ENCODE peak calls at places on chromosomes 13 and 19, in six cellular contexts. U is DMS 273 treated with DMSO at 0.1 percent for 48 hours, N is COR-L47, W is astrocyte, Y is tibial nerve, X is EL. L is an unnamed sample.

GRCh38 chr19:55340784-55341147 is 1.1 kb downstream of the KMT5C start:
- DNase-seq in U (no peak), N (peak), W (no peak), Y (no peak), X (no peak), L (no peak)

GRCh38 chr13:75637101-75637774 is 1.1 kb downstream of the LMO7 start:
- DNase-seq in U (no peak), N (no peak), W (no peak), Y (no peak), X (no peak), L (no peak)

GRCh38 chr19:12847159-12848139 is 9.1 kb downstream of the MAST1 start:
- DNase-seq in U (peak), N (peak), W (peak), Y (peak), X (peak), L (peak)

GRCh38 chr13:39225860-39226259 is 187.6 kb downstream of the NHLRC3 start:
- DNase-seq in U (no peak), N (no peak), W (no peak), Y (no peak), X (no peak), L (no peak)

GRCh38 chr13:22696433-22696832 is 484.3 kb upstream of the SGCG start:
- DNase-seq in U (no peak), N (no peak), W (no peak), Y (no peak), X (no peak), L (no peak)

GRCh38 chr13:98509271-98510155 is 67.4 kb downstream of the STK24 start:
- DNase-seq in U (no peak), N (no peak), W (peak), Y (no peak), X (peak), L (peak)

GRCh38 chr19:14370169-14370998 is 10.9 kb upstream of the ADGRE5 start:
- DNase-seq in U (no peak), N (no peak), W (no peak), Y (no peak), X (no peak), L (no peak)

GRCh38 chr19:33000510-33000909 is 28.5 kb downstream of the FAAP24 start:
- DNase-seq in U (no peak), N (no peak), W (no peak), Y (no peak), X (no peak), L (no peak)

GRCh38 chr13:103140001-103140671 is 73.9 kb upstream of the SLC10A2 start:
- DNase-seq in U (no peak), N (peak), W (no peak), Y (no peak), X (no peak), L (no peak)

GRCh38 chr13:110109910-110110309 is 197.0 kb downstream of the COL4A1 start:
- DNase-seq in U (no peak), N (no peak), W (peak), Y (no peak), X (peak), L (peak)

GRCh38 chr13:26186995-26187394 is 35.1 kb downstream of the RNF6 start:
- DNase-seq in U (no peak), N (no peak), W (no peak), Y (no peak), X (peak), L (no peak)

GRCh38 chr19:54448037-54448773 is 794 bp upstream of the LENG8 start:
- DNase-seq in U (peak), N (no peak), W (peak), Y (peak), X (peak), L (peak)

GRCh38 chr19:29084266-29084665 is 128.7 kb downstream of the UQCRFS1 start:
- DNase-seq in U (no peak), N (no peak), W (no peak), Y (no peak), X (peak), L (peak)

GRCh38 chr13:48431431-48431830 is 18.5 kb upstream of the LPAR6 start:
- DNase-seq in U (no peak), N (no peak), W (peak), Y (no peak), X (peak), L (peak)

GRCh38 chr19:20313894-20314293 is 146.9 kb downstream of the ZNF486 start:
- DNase-seq in U (no peak), N (no peak), W (no peak), Y (no peak), X (no peak), L (no peak)

GRCh38 chr19:47113446-47114348 is at the start of gene ZC3H4:
- DNase-seq in U (peak), N (peak), W (peak), Y (peak), X (peak), L (peak)

GRCh38 chr19:19627716-19628498 is at the start of gene LPAR2:
- DNase-seq in U (no peak), N (peak), W (no peak), Y (no peak), X (peak), L (peak)

GRCh38 chr19:15381864-15382263 is 2.3 kb upstream of the AKAP8 start:
- DNase-seq in U (no peak), N (no peak), W (no peak), Y (no peak), X (no peak), L (no peak)

GRCh38 chr19:37304190-37304883 is 66.6 kb upstream of the ZNF527 start:
- DNase-seq in U (no peak), N (no peak), W (no peak), Y (no peak), X (no peak), L (peak)

GRCh38 chr13:23510979-23511735 is 59.1 kb upstream of the TNFRSF19 start:
- DNase-seq in U (peak), N (peak), W (peak), Y (no peak), X (peak), L (peak)

GRCh38 chr13:31767175-31767900 is 28.0 kb downstream of the RXFP2 start:
- DNase-seq in U (no peak), N (no peak), W (peak), Y (no peak), X (peak), L (peak)

GRCh38 chr19:39544201-39544903 is 4.4 kb upstream of the EID2 start:
- DNase-seq in U (no peak), N (no peak), W (no peak), Y (no peak), X (peak), L (no peak)

GRCh38 chr13:34208326-34208725 is 390.4 kb downstream of the RFC3 start:
- DNase-seq in U (no peak), N (no peak), W (peak), Y (no peak), X (peak), L (peak)

GRCh38 chr13:95120650-95121049 is 180.6 kb downstream of the ABCC4 start:
- DNase-seq in U (no peak), N (no peak), W (no peak), Y (no peak), X (no peak), L (no peak)

GRCh38 chr13:25633108-25633507 is 261.3 kb downstream of the ATP8A2 start:
- DNase-seq in U (no peak), N (no peak), W (peak), Y (no peak), X (no peak), L (no peak)

GRCh38 chr13:27211771-27212364 is 39.5 kb upstream of the RPL21 start:
- DNase-seq in U (no peak), N (no peak), W (peak), Y (no peak), X (peak), L (no peak)